ENCODE peak calls at places on chromosomes 3 and 15, in ten cellular contexts. K, B, R, O, Y, U, G, L, E and S are unnamed samples.

GRCh38 chr15:80855206-80855605 is 76.0 kb downstream of the CEMIP start:
- DNase-seq in O (no peak), U (no peak), G (no peak), L (no peak), B (no peak), K (no peak), Y (no peak), E (no peak), R (no peak), S (no peak)

GRCh38 chr15:38699633-38700230 is 135.1 kb upstream of the RASGRP1 start:
- DNase-seq in U (peak; percentile 48), Y (peak; percentile 40), G (peak; percentile 24), O (peak; percentile 27), E (no peak), R (peak; percentile 76), B (peak; percentile 87), K (peak; percentile 76), L (peak; percentile 35), S (no peak)

GRCh38 chr3:143973352-143974021 is 1.9 kb downstream of the DIPK2A start:
- DNase-seq in E (no peak), G (peak; percentile 11), K (peak; percentile 20), Y (peak; percentile 11), R (peak; percentile 16), U (no peak), L (no peak), B (no peak), O (no peak), S (no peak)

GRCh38 chr3:175672119-175672689 is 813.1 kb downstream of the NAALADL2 start:
- DNase-seq in Y (no peak), G (no peak), L (no peak), K (no peak), R (no peak), B (no peak), O (no peak), U (no peak), E (no peak), S (no peak)

GRCh38 chr15:86010398-86010797 is 69.3 kb upstream of the AGBL1 start:
- DNase-seq in L (no peak), O (no peak), E (no peak), B (no peak), U (no peak), R (no peak), G (no peak), K (no peak), Y (no peak), S (no peak)

GRCh38 chr15:76221085-76221767 is 90.0 kb downstream of the ETFA start:
- DNase-seq in R (no peak), B (no peak), G (no peak), E (no peak), U (no peak), O (no peak), Y (no peak), K (no peak), L (no peak), S (no peak)

GRCh38 chr15:68672781-68673205 is 94.0 kb downstream of the CORO2B start:
- DNase-seq in K (peak; percentile 68), O (no peak), G (no peak), U (no peak), B (peak; percentile 63), E (no peak), L (no peak), R (no peak), Y (no peak), S (peak; percentile 27)

GRCh38 chr3:34619990-34620389 is 821.6 kb downstream of the PDCD6IP start:
- DNase-seq in R (no peak), U (no peak), E (no peak), B (peak; percentile 60), L (no peak), G (no peak), Y (no peak), O (no peak), K (peak; percentile 20), S (no peak)

GRCh38 chr3:32310918-32311839 is 72.7 kb downstream of the CMTM8 start:
- DNase-seq in K (no peak), R (peak; percentile 1), G (no peak), L (no peak), E (no peak), B (no peak), U (no peak), Y (no peak), O (no peak), S (no peak)

DNA sequence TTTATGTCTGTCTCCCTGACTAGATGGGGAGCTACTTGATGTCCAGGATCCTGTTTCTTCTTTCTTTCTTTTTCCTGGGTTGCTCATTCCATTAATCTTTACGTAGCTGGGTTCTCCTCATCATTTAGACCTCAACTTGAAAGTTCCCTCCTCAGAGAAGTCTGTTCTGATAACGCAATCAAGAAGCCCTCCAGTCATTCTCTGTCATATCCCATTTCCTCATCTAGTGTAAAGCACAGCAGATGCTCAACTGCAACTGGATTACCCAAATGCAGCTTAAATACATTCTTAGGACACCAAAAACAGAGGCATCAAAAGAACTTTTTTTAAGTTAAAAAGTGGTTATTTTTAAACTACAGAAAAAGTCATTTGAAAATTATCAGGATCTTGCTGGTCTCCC is 51.7 kb upstream of the ST3GAL6 start:
- DNase-seq in O (no peak), U (no peak), G (no peak), E (no peak), Y (no peak), K (no peak), B (no peak), R (no peak), L (no peak), S (no peak)
- TF ChIP-seq CTCF in O (no peak), U (no peak), G (no peak), E (no peak), Y (no peak), K (no peak), B (no peak), R (no peak), L (no peak), S (no peak)

DNA sequence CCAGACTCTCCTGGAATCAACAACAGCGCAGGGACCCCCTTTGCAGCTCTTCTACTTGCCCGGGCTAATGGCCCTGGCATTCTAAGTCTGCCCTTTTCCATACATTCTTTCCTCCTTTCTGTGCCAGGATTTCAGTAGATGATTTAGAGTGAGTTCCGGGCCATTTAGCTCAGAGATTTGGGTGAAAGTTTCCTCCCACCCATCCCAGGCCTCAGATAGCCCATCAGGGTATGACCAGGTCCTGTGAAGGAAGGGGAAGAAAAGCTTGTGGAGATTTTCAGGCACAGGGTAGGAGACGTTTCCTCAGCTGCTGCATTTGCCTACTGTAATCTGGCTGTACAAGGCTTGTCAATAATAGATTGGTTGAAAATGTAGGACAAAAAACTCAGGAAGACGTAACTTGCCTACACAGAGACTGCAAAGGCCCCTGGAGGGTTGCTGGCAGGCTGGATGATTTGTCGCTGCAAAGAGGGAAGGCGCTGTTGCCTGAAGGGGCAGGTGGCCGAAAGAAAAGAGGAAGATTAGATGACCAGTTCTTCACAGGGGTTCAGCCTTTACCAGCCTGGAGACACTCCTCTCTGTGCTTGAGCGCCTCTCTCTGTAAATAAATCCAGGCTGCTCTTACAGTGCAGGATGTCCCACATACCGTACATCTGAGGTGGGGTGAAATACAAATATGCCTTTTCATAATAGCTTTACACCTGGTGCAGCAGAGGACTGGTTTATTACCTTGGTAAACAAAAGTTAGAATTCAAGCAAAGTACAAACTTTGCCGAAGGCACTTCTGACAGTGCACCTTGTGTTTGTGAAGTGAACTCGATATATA is 63.4 kb upstream of the BCL6 start:
- DNase-seq in R (no peak), B (peak; percentile 33), O (no peak), K (peak; percentile 67), G (no peak), L (no peak), Y (no peak), E (no peak), U (no peak), S (no peak)
- H3K27ac ChIP-seq in R (peak overlapping the region; percentile 60), B (no peak overlapping the region), O (no peak overlapping the region), K (peak overlapping the region; percentile 39), G (no peak overlapping the region), L (no peak overlapping the region), Y (no peak overlapping the region), E (no peak overlapping the region), U (no peak overlapping the region), S (no peak overlapping the region)

DNA sequence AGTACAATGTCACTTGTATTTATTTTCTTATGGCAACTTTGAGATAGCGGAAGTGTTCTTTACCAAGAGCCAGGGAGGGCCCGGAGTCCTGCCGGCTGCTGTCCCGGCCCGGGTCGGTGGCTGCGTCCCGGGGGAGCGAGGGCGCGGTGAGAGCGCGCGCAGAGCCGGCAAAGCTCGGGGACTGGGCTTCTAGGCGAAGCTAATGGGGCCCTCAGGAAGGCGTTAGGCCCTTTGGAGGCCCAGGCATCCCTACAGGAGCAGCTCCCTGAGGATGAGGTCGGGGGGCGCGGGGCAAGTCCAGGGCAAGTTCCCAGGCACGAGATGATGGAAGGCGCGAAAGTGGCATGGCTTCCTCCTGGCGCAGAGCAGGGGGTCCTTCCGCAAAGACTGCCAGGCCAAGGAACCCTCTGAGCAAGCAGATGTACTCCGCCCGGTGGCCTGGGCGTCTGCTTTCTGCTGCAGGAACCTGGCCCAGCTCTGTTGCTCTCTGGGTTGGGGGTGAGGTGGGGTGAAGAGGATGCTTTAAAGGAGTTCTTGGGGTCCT is 13.1 kb downstream of the NR2F2 start:
- DNase-seq in G (no peak), B (peak; percentile 51), Y (no peak), K (peak; percentile 62), O (no peak), E (no peak), L (no peak), R (no peak), U (no peak), S (peak; percentile 60)
- H3K27me3 ChIP-seq in G (peaks cover 33% of the 10 kb centered on the region), B (peaks cover 96% of the 10 kb centered on the region), Y (no peaks in the 10 kb centered on the region), K (peaks cover 15% of the 10 kb centered on the region), O (no peaks in the 10 kb centered on the region), E (peaks cover 100% of the 10 kb centered on the region), L (no peaks in the 10 kb centered on the region), R (no peaks in the 10 kb centered on the region), U (no peaks in the 10 kb centered on the region), S (no peaks in the 10 kb centered on the region)

DNA sequence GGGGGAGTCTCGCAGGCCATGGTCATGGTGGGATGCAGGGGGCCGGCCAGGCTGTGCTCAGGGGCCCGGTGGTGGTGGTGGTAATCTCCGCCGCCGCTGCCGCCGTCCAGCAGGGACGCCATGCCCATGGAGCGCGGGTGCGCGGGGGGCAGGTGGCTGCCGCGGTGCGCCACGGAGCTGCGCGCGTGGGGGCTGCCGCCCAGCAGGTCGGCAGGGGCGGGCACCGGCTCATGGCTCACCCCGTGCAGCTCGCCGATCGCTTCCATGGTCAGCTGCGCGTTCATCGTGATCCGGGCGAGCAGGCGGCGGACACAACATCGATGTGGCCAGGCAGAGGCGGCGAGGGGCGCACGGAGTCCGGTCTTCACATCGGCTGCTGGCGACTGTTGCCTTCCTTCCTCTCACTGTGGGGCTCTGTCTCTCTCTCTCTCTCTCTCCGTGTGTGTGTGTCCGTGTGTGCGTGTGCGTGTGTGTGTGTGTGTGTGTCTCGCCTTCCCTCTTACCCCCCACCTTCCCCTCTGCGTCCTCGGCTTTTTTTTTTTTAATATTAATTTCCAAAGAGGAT is 453 bp downstream of the ONECUT1 start:
- DNase-seq in O (no peak), E (no peak), L (no peak), U (no peak), Y (peak; percentile 55), K (peak; percentile 64), G (no peak), R (no peak), B (peak; percentile 46), S (no peak)
- TF ChIP-seq CTCF in O (no peak), E (no peak), L (no peak), U (no peak), Y (no peak), K (no peak), G (no peak), R (no peak), B (no peak), S (no peak)

GRCh38 chr3:166582231-166582630 is 745.0 kb upstream of the BCHE start:
- DNase-seq in U (no peak), O (no peak), B (no peak), R (no peak), K (no peak), Y (no peak), L (no peak), G (no peak), E (no peak), S (no peak)
- H3K27ac ChIP-seq in U (no peak overlapping the region), O (no peak overlapping the region), B (no peak overlapping the region), R (no peak overlapping the region), K (no peak overlapping the region), Y (no peak overlapping the region), L (no peak overlapping the region), G (no peak overlapping the region), E (no peak overlapping the region), S (no peak overlapping the region)